ENCODE peak calls at places on chromosomes 2 and 18, in four cellular contexts. F, L, V and I are unnamed samples. For H3K9me3, the result is how much of the 10 kb centered on the place peaks cover.

GRCh38 chr2:66447676-66448075 is 12.8 kb downstream of the MEIS1 start:
- DNase-seq in F (no peak), L (no peak), V (no peak), I (no peak)

GRCh38 chr2:127770973-127771735 is 39.8 kb downstream of the WDR33 start:
- DNase-seq in F (no peak), L (no peak), V (no peak), I (no peak)

GRCh38 chr2:100862081-100862480 is 42.1 kb downstream of the NPAS2 start:
- DNase-seq in F (no peak), L (no peak), V (no peak), I (no peak)

GRCh38 chr2:200367155-200367554 is 60.7 kb downstream of the SPATS2L start:
- DNase-seq in F (no peak), L (peak), V (no peak), I (no peak)

GRCh38 chr2:70901235-70902066 is 34.2 kb upstream of the ATP6V1B1 start:
- DNase-seq in F (peak), L (no peak), V (peak), I (peak)

GRCh38 chr2:152335851-152336102 is 803 bp downstream of the FMNL2 start:
- DNase-seq in F (no peak), L (no peak), V (no peak), I (no peak)

GRCh38 chr2:79952561-79952960 is 352.0 kb downstream of the LRRTM1 start:
- DNase-seq in F (no peak), L (no peak), V (no peak), I (no peak)

GRCh38 chr2:24721470-24721869 is 71.7 kb downstream of the PTRHD1 start:
- DNase-seq in F (no peak), L (peak), V (peak), I (peak)

GRCh38 chr2:70596739-70597138 is 43.1 kb upstream of the TGFA start:
- DNase-seq in F (no peak), L (no peak), V (peak), I (no peak)

GRCh38 chr2:19843992-19844515 is 57.7 kb downstream of the TTC32 start:
- DNase-seq in F (no peak), L (no peak), V (no peak), I (no peak)

GRCh38 chr2:43453771-43454170 is 142.1 kb downstream of the THADA start:
- DNase-seq in F (no peak), L (no peak), V (no peak), I (no peak)

GRCh38 chr2:158671381-158672245 is 123.5 kb upstream of the DAPL1 start:
- DNase-seq in F (no peak), L (no peak), V (no peak), I (no peak)

GRCh38 chr2:222708274-222708710 is 36.8 kb downstream of the MOGAT1 start:
- DNase-seq in F (peak), L (peak), V (peak), I (peak)

GRCh38 chr2:33488178-33488690 is 11.8 kb downstream of the RASGRP3 start:
- DNase-seq in F (no peak), L (no peak), V (no peak), I (no peak)

GRCh38 chr18:78238404-78239089 is 741.1 kb upstream of the SALL3 start:
- DNase-seq in F (peak), L (no peak), V (no peak), I (no peak)

GRCh38 chr2:47360283-47360682 is 42.7 kb upstream of the MSH2 start:
- DNase-seq in F (no peak), L (no peak), V (no peak), I (no peak)

GRCh38 chr2:189581354-189582139 is 961 bp upstream of the SLC40A1 start:
- DNase-seq in F (peak), L (peak), V (peak), I (peak)

GRCh38 chr2:216696751-216697560 is 1.6 kb upstream of the IGFBP5 start:
- DNase-seq in F (no peak), L (no peak), V (no peak), I (peak)

GRCh38 chr18:45085916-45086624 is 405.4 kb downstream of the SETBP1 start:
- DNase-seq in F (peak), L (no peak), V (no peak), I (no peak)

GRCh38 chr2:61853086-61853847 is 593 bp downstream of the FAM161A start:
- DNase-seq in F (no peak), L (no peak), V (peak), I (peak)

GRCh38 chr2:181104512-181105121 is 124.2 kb downstream of the UBE2E3 start:
- DNase-seq in F (no peak), L (no peak), V (peak), I (peak)

GRCh38 chr18:4640349-4641012 is 185.4 kb upstream of the DLGAP1 start:
- DNase-seq in F (no peak), L (no peak), V (no peak), I (no peak)

GRCh38 chr2:18119883-18120282 is 241.4 kb downstream of the KCNS3 start:
- DNase-seq in F (no peak), L (no peak), V (no peak), I (no peak)

GRCh38 chr2:99217929-99218501 is 37.0 kb downstream of the MRPL30 start:
- DNase-seq in F (no peak), L (no peak), V (no peak), I (no peak)

GRCh38 chr18:57519668-57520424 is 66.7 kb downstream of the FECH start:
- DNase-seq in F (peak), L (no peak), V (no peak), I (no peak)

GRCh38 chr2:231565915-231566594 is 26.6 kb upstream of the TEX44 start:
- DNase-seq in F (no peak), L (no peak), V (no peak), I (peak)

GRCh38 chr2:181738074-181738473 is 57.8 kb upstream of the NEUROD1 start:
- DNase-seq in F (peak), L (no peak), V (peak), I (no peak)

GRCh38 chr2:100568989-100569388 is 6.2 kb downstream of the PDCL3 start:
- DNase-seq in F (no peak), L (no peak), V (no peak), I (no peak)

GRCh38 chr2:143870696-143871095 is 649.2 kb downstream of the ZEB2 start:
- DNase-seq in F (no peak), L (no peak), V (no peak), I (no peak)

GRCh38 chr2:22854588-22854987 is 530.4 kb upstream of the KLHL29 start:
- DNase-seq in F (no peak), L (no peak), V (no peak), I (no peak)
- H3K9me3 ChIP-seq in F (under half), L (under half), V (under half), I (under half)

GRCh38 chr2:25736899-25737515 is 63.6 kb upstream of the DTNB start:
- DNase-seq in F (no peak), L (no peak), V (no peak), I (no peak)

GRCh38 chr2:25740810-25741381 is 67.5 kb upstream of the DTNB start:
- DNase-seq in F (peak), L (no peak), V (no peak), I (peak)

GRCh38 chr2:25738383-25739343 is 65.3 kb upstream of the DTNB start:
- DNase-seq in F (no peak), L (no peak), V (no peak), I (no peak)

DNA sequence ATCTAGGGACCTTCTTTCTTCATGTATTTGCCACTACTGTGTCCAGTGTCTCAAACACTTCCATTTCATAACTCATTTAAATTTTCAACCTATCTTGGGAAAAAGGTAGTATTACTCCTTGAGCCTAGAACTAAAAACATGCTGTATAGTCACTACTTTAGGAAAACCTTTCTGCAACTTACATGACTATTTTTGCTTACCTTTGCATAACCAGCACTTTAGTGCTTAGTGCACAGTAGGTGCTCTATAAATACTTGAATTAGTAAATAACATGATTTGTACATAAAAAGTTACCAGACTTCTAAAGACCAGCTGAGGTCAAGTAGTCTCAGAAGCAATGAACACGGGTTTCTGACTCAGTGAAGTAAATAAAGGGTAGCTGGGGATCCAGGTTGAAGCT is 62.5 kb upstream of the DTNB start:
- DNase-seq in F (no peak), L (no peak), V (no peak), I (no peak)
- H3K9me3 ChIP-seq in F (under half), L (under half), V (under half), I (under half)

GRCh38 chr2:27856956-27857355 is 33.2 kb downstream of the RBKS start:
- DNase-seq in F (no peak), L (no peak), V (no peak), I (no peak)

GRCh38 chr2:27855476-27855875 is 34.7 kb downstream of the RBKS start:
- DNase-seq in F (no peak), L (no peak), V (no peak), I (no peak)

GRCh38 chr2:27857417-27858172 is 32.6 kb downstream of the RBKS start:
- DNase-seq in F (no peak), L (no peak), V (no peak), I (no peak)

GRCh38 chr2:27856386-27856785 is 33.8 kb downstream of the RBKS start:
- DNase-seq in F (no peak), L (no peak), V (no peak), I (no peak)

DNA sequence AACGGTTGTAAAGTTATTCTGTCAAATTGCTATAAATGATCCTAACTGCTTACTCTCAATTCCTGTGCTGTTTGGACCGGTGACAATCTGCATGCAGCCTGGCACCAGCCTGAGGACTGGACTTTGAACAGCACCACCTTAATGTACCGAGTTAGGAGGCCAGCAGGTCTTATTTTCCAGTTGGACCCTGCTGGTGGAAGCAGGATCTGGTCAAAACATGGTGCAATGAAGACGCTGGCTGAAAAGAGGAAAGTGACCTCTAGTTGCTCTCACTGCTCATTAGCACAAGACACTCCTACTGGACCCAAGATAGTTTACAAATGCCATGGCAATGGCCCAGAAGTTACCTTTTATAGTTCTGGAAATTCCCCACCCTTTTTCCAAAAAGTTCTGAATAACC is 36.0 kb downstream of the RBKS start:
- DNase-seq in F (no peak), L (no peak), V (no peak), I (no peak)
- H3K9me3 ChIP-seq in F (under half), L (under half), V (under half), I (under half)

GRCh38 chr2:9858730-9859068 is 15.4 kb downstream of the TAF1B start:
- DNase-seq in F (no peak), L (no peak), V (no peak), I (no peak)

GRCh38 chr2:9852881-9853280 is 9.6 kb downstream of the TAF1B start:
- DNase-seq in F (no peak), L (no peak), V (no peak), I (no peak)

DNA sequence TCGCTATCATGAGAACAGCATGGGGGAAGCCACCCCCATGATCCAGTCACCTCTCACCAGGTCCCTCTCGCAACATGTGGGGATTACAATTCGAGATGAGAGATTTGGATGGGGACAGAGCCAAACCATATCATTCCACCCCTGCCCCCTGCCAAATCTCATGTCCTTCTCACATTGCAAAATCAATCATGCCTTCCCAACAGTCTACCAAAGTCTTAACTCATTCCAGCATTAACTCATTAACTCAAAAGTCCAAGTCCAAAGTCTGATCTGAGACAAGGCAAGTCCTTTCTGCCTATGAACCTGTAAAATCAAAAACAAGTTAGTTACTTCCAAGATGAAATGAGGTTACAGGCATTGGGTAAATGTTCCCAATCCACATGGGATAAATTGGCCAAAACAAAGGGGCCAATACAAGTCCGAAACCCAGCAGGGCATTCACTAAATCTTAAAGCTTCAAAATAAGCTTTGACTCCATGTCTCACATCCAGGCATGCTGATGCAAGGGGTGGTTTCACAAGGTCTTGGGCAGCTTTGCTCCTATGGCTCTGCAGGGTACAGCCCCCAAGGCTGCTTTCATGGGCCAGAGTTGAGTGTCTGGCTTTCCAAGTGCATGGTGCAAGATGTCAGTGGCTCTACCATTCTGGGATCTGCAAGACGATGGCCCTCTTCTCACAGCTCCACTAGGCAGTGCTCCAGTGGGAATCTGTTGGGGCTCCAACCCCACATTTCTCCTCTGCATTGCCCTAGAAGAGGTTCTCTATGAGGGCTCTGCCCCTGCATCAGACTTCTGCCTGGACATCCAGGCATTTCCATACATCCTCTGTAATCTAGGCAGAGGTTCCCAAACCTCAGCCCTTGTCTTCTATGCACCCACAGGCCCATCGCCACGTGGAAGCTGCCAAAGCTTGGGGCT is 14.8 kb downstream of the TAF1B start:
- DNase-seq in F (no peak), L (no peak), V (no peak), I (no peak)
- H3K9me3 ChIP-seq in F (half or more), L (under half), V (under half), I (half or more)

GRCh38 chr2:129369437-129369836 is 610.0 kb upstream of the RAB6C start:
- DNase-seq in F (no peak), L (no peak), V (no peak), I (no peak)

GRCh38 chr2:129361688-129362087 is 617.8 kb upstream of the RAB6C start:
- DNase-seq in F (no peak), L (no peak), V (no peak), I (no peak)

GRCh38 chr2:129366263-129366662 is 613.2 kb upstream of the RAB6C start:
- DNase-seq in F (no peak), L (no peak), V (no peak), I (no peak)

DNA sequence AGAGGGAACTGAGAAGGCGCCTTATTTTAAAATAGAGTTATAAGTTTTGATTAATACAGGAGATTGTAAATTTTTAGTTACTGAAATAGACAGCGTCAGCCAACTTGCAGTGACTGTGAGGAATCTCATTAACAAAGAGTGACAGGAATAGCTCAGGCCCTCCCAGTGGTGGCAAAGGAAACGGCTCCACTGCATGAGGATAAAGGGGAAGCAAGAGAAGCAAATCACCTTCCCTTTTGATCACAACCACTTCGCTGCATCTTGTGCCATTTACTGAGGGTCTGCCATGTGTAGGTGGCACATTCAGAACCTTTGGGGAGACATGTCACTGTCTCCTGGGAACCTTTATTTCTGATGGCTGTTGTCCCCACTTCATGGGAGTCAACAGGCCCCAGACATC is 612.3 kb upstream of the RAB6C start:
- DNase-seq in F (no peak), L (no peak), V (no peak), I (no peak)
- H3K9me3 ChIP-seq in F (under half), L (under half), V (under half), I (under half)